ENCODE peak calls at places on chromosomes 3 and 15, in four cellular contexts. N is NCI-H69, J is Caco-2, D is amniotic stem cell. G is an unnamed sample.

GRCh38 chr3:138938056-138938876 is 8.7 kb downstream of the FOXL2 start:
- DNase-seq in J (no peak), D (no peak), N (peak), G (no peak)

GRCh38 chr15:33068007-33068441 is 126.5 kb downstream of the FMN1 start:
- DNase-seq in N (peak), D (peak), J (no peak), G (no peak)

GRCh38 chr3:126895178-126896066 is 87.5 kb upstream of the PLXNA1 start:
- DNase-seq in N (peak), J (peak), D (no peak), G (no peak)

GRCh38 chr3:162390891-162391290 is 894.3 kb downstream of the OTOL1 start:
- DNase-seq in J (no peak), D (peak), N (no peak), G (no peak)

GRCh38 chr3:13879946-13880810 is at the start of gene WNT7A:
- DNase-seq in J (peak), N (peak), D (no peak), G (no peak)

GRCh38 chr3:45549961-45550360 is 44.6 kb upstream of the LIMD1 start:
- DNase-seq in N (no peak), D (no peak), J (no peak), G (no peak)

GRCh38 chr3:183576487-183577107 is 21.1 kb upstream of the KLHL6 start:
- DNase-seq in D (no peak), J (no peak), N (peak), G (no peak)

GRCh38 chr15:27850961-27851636 is 248.0 kb downstream of the OCA2 start:
- DNase-seq in J (no peak), D (no peak), N (no peak), G (no peak)

GRCh38 chr3:161349529-161350278 is 21.6 kb downstream of the SPTSSB start:
- DNase-seq in J (no peak), N (peak), D (peak), G (no peak)

GRCh38 chr15:82810863-82811421 is 1.5 kb downstream of the WHAMM start:
- DNase-seq in N (no peak), J (peak), D (no peak), G (no peak)

GRCh38 chr3:173932624-173933023 is 535.1 kb downstream of the NLGN1 start:
- DNase-seq in N (peak), D (peak), J (no peak), G (no peak)

GRCh38 chr3:133598405-133598804 is 24.9 kb downstream of the CDV3 start:
- DNase-seq in N (no peak), D (no peak), J (no peak), G (no peak)

GRCh38 chr15:51191072-51191665 is 96.5 kb upstream of the TNFAIP8L3 start:
- DNase-seq in N (no peak), D (no peak), J (no peak), G (no peak)

GRCh38 chr3:133442518-133442917 is 42.7 kb downstream of the BFSP2 start:
- DNase-seq in J (no peak), N (no peak), D (no peak), G (no peak)

GRCh38 chr3:39725321-39725720 is 84.1 kb upstream of the MYRIP start:
- DNase-seq in N (no peak), D (no peak), J (no peak), G (no peak)

GRCh38 chr3:123679712-123680386 is 95.0 kb upstream of the HACD2 start:
- DNase-seq in D (no peak), N (peak), J (no peak), G (no peak)

GRCh38 chr3:187852842-187853727 is 107.8 kb upstream of the BCL6 start:
- DNase-seq in J (no peak), D (no peak), N (no peak), G (no peak)

GRCh38 chr3:138188013-138188352 is 882 bp downstream of the ARMC8 start:
- DNase-seq in J (no peak), N (peak), D (no peak), G (no peak)

GRCh38 chr3:30681276-30682211 is 75.1 kb downstream of the TGFBR2 start:
- DNase-seq in D (no peak), N (no peak), J (no peak), G (no peak)

GRCh38 chr3:185847506-185847905 is 22.7 kb upstream of the IGF2BP2 start:
- DNase-seq in N (no peak), D (no peak), J (no peak), G (no peak)

GRCh38 chr15:30882861-30883433 is 20.8 kb upstream of the FAN1 start:
- DNase-seq in D (no peak), N (no peak), J (no peak), G (no peak)

G was measured in GM12864.